ENCODE peak calls at places on chromosomes 3 and 15, in nine cellular contexts. B, C, U, X, H, I, L, R and F are unnamed samples.

GRCh38 chr3:9779721-9780450 is 10.1 kb upstream of the CAMK1 start:
- DNase-seq in B (no peak), U (no peak), R (no peak), L (no peak), I (no peak), H (no peak), X (no peak), C (no peak), F (no peak)

GRCh38 chr15:57751177-57751800 is 44.8 kb downstream of the POLR2M start:
- DNase-seq in L (no peak), I (peak), X (peak), H (peak), C (no peak), U (no peak), B (no peak), R (peak), F (no peak)

GRCh38 chr15:45276851-45277250 is 24.8 kb downstream of the SLC28A2 start:
- DNase-seq in L (no peak), H (peak), X (peak), I (peak), C (no peak), U (no peak), R (peak), B (no peak), F (peak)

GRCh38 chr3:160893207-160893606 is 137.2 kb downstream of the PPM1L start:
- DNase-seq in I (no peak), C (no peak), L (no peak), U (no peak), B (no peak), X (no peak), R (no peak), H (no peak), F (no peak)

GRCh38 chr3:12384451-12385233 is 95.8 kb downstream of the PPARG start:
- DNase-seq in H (no peak), X (no peak), C (no peak), I (no peak), L (no peak), U (no peak), R (no peak), B (no peak), F (no peak)

GRCh38 chr3:10419637-10420232 is 85.7 kb downstream of the ATP2B2 start:
- DNase-seq in L (no peak), R (no peak), H (no peak), B (peak), U (no peak), X (no peak), I (peak), C (no peak), F (no peak)

GRCh38 chr3:124033360-124034015 is 41.6 kb upstream of the ROPN1 start:
- DNase-seq in X (peak), R (no peak), C (no peak), L (no peak), I (no peak), H (peak), B (no peak), U (no peak), F (no peak)

GRCh38 chr15:67066041-67067021 is 929 bp downstream of the SMAD3 start:
- DNase-seq in L (no peak), I (no peak), R (no peak), B (no peak), H (no peak), U (no peak), C (no peak), X (no peak), F (no peak)

GRCh38 chr3:4748701-4749378 is 230.4 kb upstream of the BHLHE40 start:
- DNase-seq in U (no peak), B (no peak), I (no peak), X (no peak), L (peak), R (no peak), H (no peak), C (no peak), F (no peak)

GRCh38 chr3:79175870-79176269 is 591.9 kb downstream of the ROBO1 start:
- DNase-seq in B (no peak), I (no peak), H (no peak), U (no peak), L (no peak), C (no peak), R (no peak), X (no peak), F (no peak)

GRCh38 chr15:99475754-99476412 is 89.9 kb upstream of the MEF2A start:
- DNase-seq in U (no peak), X (no peak), C (no peak), B (no peak), H (no peak), I (no peak), L (no peak), R (no peak), F (no peak)

GRCh38 chr15:86894269-86894668 is 814.6 kb downstream of the AGBL1 start:
- DNase-seq in H (no peak), L (no peak), X (no peak), I (no peak), R (no peak), U (no peak), B (no peak), C (no peak), F (no peak)